ENCODE peak calls at places on chromosome 11, in four cellular contexts. D is esophagus muscularis mucosa, P is neural progenitor cell, S is GM20000. E is an unnamed sample.
A peak's percentile ranks its signal among the peaks of the same experiment; 100 is the strongest.

GRCh38 chr11:110432713-110433392 is 3.1 kb downstream of the FDX1 start:
- DNase-seq in D (no peak), S (no peak), P (peak; percentile 2), E (no peak)

GRCh38 chr11:16607675-16608644 is 130.5 kb upstream of the C11orf58 start:
- DNase-seq in D (no peak), P (peak; percentile 90), S (peak; percentile 33), E (no peak)

GRCh38 chr11:92557848-92558247 is 333.2 kb downstream of the FAT3 start:
- DNase-seq in S (no peak), D (no peak), P (no peak), E (no peak)

GRCh38 chr11:77131560-77131959 is 3.5 kb downstream of the MYO7A start:
- DNase-seq in P (no peak), D (no peak), S (no peak), E (no peak)

GRCh38 chr11:114984611-114985163 is 306.4 kb downstream of the NXPE2 start:
- DNase-seq in P (no peak), D (peak; percentile 91), S (no peak), E (no peak)

GRCh38 chr11:8011981-8012444 is 24.9 kb downstream of the EIF3F start:
- DNase-seq in P (no peak), S (no peak), D (peak; percentile 87), E (peak; percentile 63)

GRCh38 chr11:2581931-2582435 is 117.8 kb downstream of the KCNQ1OT1 start:
- DNase-seq in P (no peak), D (no peak), S (no peak), E (peak; percentile 83)

GRCh38 chr11:114200351-114200750 is 95.8 kb upstream of the NNMT start:
- DNase-seq in D (no peak), P (no peak), S (no peak), E (no peak)

GRCh38 chr11:13008625-13009475 is at the start of gene RASSF10:
- DNase-seq in P (peak; percentile 94), D (no peak), S (peak; percentile 12), E (no peak)

GRCh38 chr11:104609297-104609696 is 289.0 kb downstream of the CASP12 start:
- DNase-seq in S (peak; percentile 39), P (peak; percentile 65), D (no peak), E (no peak)

GRCh38 chr11:44221486-44221885 is 88.5 kb downstream of the ALX4 start:
- DNase-seq in S (no peak), D (no peak), P (no peak), E (no peak)

GRCh38 chr11:71251159-71251721 is 1.1 kb downstream of the SHANK2 start:
- DNase-seq in D (no peak), S (peak; percentile 48), P (peak; percentile 60), E (no peak)

GRCh38 chr11:107493117-107493516 is 35.5 kb upstream of the CWF19L2 start:
- DNase-seq in D (no peak), P (no peak), S (no peak), E (no peak)

GRCh38 chr11:126334665-126335462 is 20.6 kb upstream of the ST3GAL4 start:
- DNase-seq in S (no peak), P (no peak), D (no peak), E (no peak)

GRCh38 chr11:86162257-86162656 is 82.3 kb upstream of the EED start:
- DNase-seq in S (no peak), P (no peak), D (no peak), E (no peak)

GRCh38 chr11:82775736-82776346 is 42.2 kb upstream of the FAM181B start:
- DNase-seq in P (peak; percentile 59), D (no peak), S (peak; percentile 49), E (no peak)

GRCh38 chr11:35204614-35205013 is 65.6 kb downstream of the CD44 start:
- DNase-seq in D (no peak), S (no peak), P (no peak), E (no peak)

GRCh38 chr11:11246166-11246565 is 106.9 kb downstream of the CSNK2A3 start:
- DNase-seq in P (no peak), D (no peak), S (no peak), E (no peak)

GRCh38 chr11:106424111-106424510 is 346.6 kb downstream of the AASDHPPT start:
- DNase-seq in S (no peak), P (no peak), D (no peak), E (no peak)

GRCh38 chr11:69083531-69084247 is 35.0 kb downstream of the TPCN2 start:
- DNase-seq in D (no peak), S (no peak), P (no peak), E (no peak)

GRCh38 chr11:96228472-96228871 is 114.5 kb downstream of the MAML2 start:
- DNase-seq in P (no peak), S (no peak), D (no peak), E (peak; percentile 88)

GRCh38 chr11:11463397-11463796 is 110.3 kb upstream of the CSNK2A3 start:
- DNase-seq in S (no peak), P (no peak), D (no peak), E (peak; percentile 93)

GRCh38 chr11:100695911-100696310 is 8.8 kb downstream of the ARHGAP42 start:
- DNase-seq in D (no peak), P (no peak), S (no peak), E (no peak)

GRCh38 chr11:106463796-106464201 is 386.3 kb downstream of the AASDHPPT start:
- DNase-seq in P (no peak), D (no peak), S (no peak), E (no peak)

GRCh38 chr11:43738600-43739409 is 58.3 kb downstream of the HSD17B12 start:
- DNase-seq in D (no peak), S (no peak), P (peak; percentile 25), E (no peak)

GRCh38 chr11:86999859-87000753 is 37.6 kb upstream of the TMEM135 start:
- DNase-seq in D (no peak), S (no peak), P (peak; percentile 32), E (no peak)

GRCh38 chr11:72582206-72583176 is 91.7 kb downstream of the PDE2A start:
- DNase-seq in S (no peak), D (no peak), P (no peak), E (no peak)
- TF ChIP-seq CTCF in S (no peak), D (no peak), P (no peak), E (no peak)

GRCh38 chr11:118295834-118296454 is 8.6 kb upstream of the CD3E start:
- DNase-seq in D (no peak), S (no peak), P (peak; percentile 40), E (no peak)
- TF ChIP-seq CTCF in D (peak; percentile 18), S (peak; percentile 34), P (peak; percentile 63), E (peak; percentile 43)

DNA sequence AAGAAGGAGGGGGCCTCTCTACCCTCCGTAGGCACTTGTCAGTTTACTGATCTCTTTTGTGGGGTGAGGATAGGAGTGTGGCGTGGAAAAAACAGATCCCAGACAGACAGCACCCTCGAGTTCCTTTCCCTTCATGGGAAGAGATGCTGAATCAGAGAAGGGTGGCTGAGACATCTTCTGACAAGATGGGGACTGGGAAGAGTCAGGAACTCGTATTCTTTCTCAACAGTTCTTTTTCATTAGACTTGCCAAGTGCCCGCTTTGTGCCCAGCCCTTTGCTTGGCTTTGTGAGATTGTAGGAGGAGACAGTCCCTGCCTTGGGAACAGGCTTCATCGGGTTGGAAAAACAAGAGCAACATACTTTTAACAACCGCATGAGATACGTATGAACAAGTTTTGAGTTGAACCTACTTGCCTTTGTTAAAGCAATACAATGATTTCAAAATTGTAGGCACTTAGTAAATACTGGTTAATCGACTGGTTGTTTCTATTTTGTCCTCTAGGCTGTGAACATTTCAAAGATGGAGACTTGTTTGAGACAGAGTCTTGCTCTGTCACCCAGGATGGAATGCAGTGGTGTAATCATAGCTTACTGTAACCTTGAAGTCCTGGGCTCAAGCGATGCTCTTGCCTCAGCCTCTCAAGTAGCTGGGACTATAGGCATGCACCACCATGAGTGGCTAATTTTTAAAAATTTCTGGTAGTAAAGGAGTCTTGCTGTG is 1.1 kb downstream of the RRM1 start:
- DNase-seq in P (no peak), D (no peak), S (no peak), E (no peak)
- TF ChIP-seq CTCF in P (no peak), D (no peak), S (no peak), E (no peak)

GRCh38 chr11:93813974-93814373 is 29.9 kb downstream of the MED17 start:
- DNase-seq in D (no peak), S (no peak), P (no peak), E (no peak)
- TF ChIP-seq CTCF in D (no peak), S (no peak), P (no peak), E (no peak)

GRCh38 chr11:134124660-134125451 is 56.0 kb downstream of the JAM3 start:
- DNase-seq in D (no peak), S (no peak), P (peak; percentile 89), E (no peak)
- TF ChIP-seq CTCF in D (no peak), S (no peak), P (no peak), E (no peak)

GRCh38 chr11:67045314-67045713 is 11.3 kb upstream of the RHOD start:
- DNase-seq in D (no peak), S (no peak), P (no peak), E (no peak)

GRCh38 chr11:67043572-67044329 is 12.9 kb upstream of the RHOD start:
- DNase-seq in P (no peak), D (no peak), S (no peak), E (no peak)

GRCh38 chr11:67041602-67042001 is 15.0 kb upstream of the RHOD start:
- DNase-seq in P (no peak), D (no peak), S (no peak), E (no peak)

GRCh38 chr11:67044496-67044895 is 12.2 kb upstream of the RHOD start:
- DNase-seq in S (no peak), D (no peak), P (no peak), E (no peak)

GRCh38 chr11:67040147-67040546 is 16.5 kb upstream of the RHOD start:
- DNase-seq in S (no peak), P (no peak), D (no peak), E (no peak)
- TF ChIP-seq CTCF in S (no peak), P (no peak), D (no peak), E (no peak)

GRCh38 chr11:61713464-61713863 is 33.3 kb downstream of the DAGLA start:
- DNase-seq in S (no peak), D (no peak), P (no peak), E (no peak)
- TF ChIP-seq CTCF in S (no peak), D (no peak), P (no peak), E (no peak)

GRCh38 chr11:28674432-28675076 is 566.4 kb downstream of the METTL15 start:
- DNase-seq in S (peak; percentile 4), D (no peak), P (peak; percentile 64), E (no peak)
- TF ChIP-seq CTCF in S (no peak), D (peak; percentile 11), P (peak; percentile 74), E (peak; percentile 53)

E was measured in osteocyte.